ENCODE peak calls at places on chromosome 11, in eight cellular contexts. Z is pancreas; J is Peyer's patch; L is K562; X is endothelial cell of umbilical vein; C is left ventricle myocardium inferior; U is right atrium auricular region; V is CD8-positive, alpha-beta T cell. M is an unnamed sample.

GRCh38 chr11:43393765-43394355 is 35.1 kb downstream of the TTC17 start:
- DNase-seq in Z (peak; percentile 70), J (peak; percentile 73), L (no peak), X (peak; percentile 18), C (peak; percentile 20), U (no peak), V (no peak), M (no peak)

GRCh38 chr11:94958118-94958517 is 15.2 kb downstream of the CWC15 start:
- DNase-seq in Z (no peak), J (no peak), L (no peak), X (no peak), C (no peak), U (no peak), V (no peak), M (no peak)

GRCh38 chr11:46868912-46869311 is 22.8 kb upstream of the CKAP5 start:
- DNase-seq in Z (no peak), J (no peak), L (no peak), X (no peak), C (no peak), U (no peak), V (no peak), M (no peak)

GRCh38 chr11:22707119-22707899 is 40.9 kb downstream of the GAS2 start:
- DNase-seq in Z (no peak), J (no peak), L (no peak), X (no peak), C (no peak), U (no peak), V (no peak), M (no peak)

GRCh38 chr11:63599211-63600122 is 14.8 kb downstream of the PLAAT3 start:
- DNase-seq in Z (no peak), J (peak; percentile 41), L (peak; percentile 54), X (no peak), C (no peak), U (no peak), V (no peak), M (no peak)

GRCh38 chr11:119663279-119663678 is 65.7 kb downstream of the NECTIN1 start:
- DNase-seq in Z (no peak), J (no peak), L (no peak), X (no peak), C (no peak), U (no peak), V (no peak), M (no peak)

GRCh38 chr11:72703281-72704008 is 29.2 kb upstream of the PDE2A start:
- DNase-seq in Z (no peak), J (no peak), L (peak; percentile 50), X (no peak), C (peak; percentile 84), U (peak; percentile 78), V (no peak), M (no peak)

GRCh38 chr11:36350137-36350513 is 54.0 kb downstream of the PRR5L start:
- DNase-seq in Z (no peak), J (no peak), L (no peak), X (no peak), C (no peak), U (no peak), V (no peak), M (no peak)

GRCh38 chr11:10303558-10304363 is 1.1 kb upstream of the ADM start:
- DNase-seq in Z (peak; percentile 34), J (peak; percentile 78), L (no peak), X (peak; percentile 41), C (peak; percentile 28), U (no peak), V (peak; percentile 66), M (peak; percentile 76)

GRCh38 chr11:126491092-126491491 is 135.6 kb downstream of the ST3GAL4 start:
- DNase-seq in Z (no peak), J (no peak), L (no peak), X (no peak), C (no peak), U (no peak), V (no peak), M (no peak)

GRCh38 chr11:57502376-57502775 is 13.1 kb downstream of the SLC43A1 start:
- DNase-seq in Z (no peak), J (no peak), L (no peak), X (no peak), C (no peak), U (no peak), V (no peak), M (no peak)

GRCh38 chr11:45079943-45080719 is 66.3 kb upstream of the PRDM11 start:
- DNase-seq in Z (no peak), J (peak; percentile 86), L (no peak), X (no peak), C (no peak), U (no peak), V (peak; percentile 83), M (peak; percentile 47)

GRCh38 chr11:3614742-3615171 is 27.0 kb downstream of the ART5 start:
- DNase-seq in Z (no peak), J (peak; percentile 43), L (no peak), X (no peak), C (no peak), U (no peak), V (no peak), M (no peak)

GRCh38 chr11:15889972-15890371 is 466.4 kb downstream of the SOX6 start:
- DNase-seq in Z (no peak), J (no peak), L (no peak), X (no peak), C (no peak), U (no peak), V (no peak), M (no peak)

GRCh38 chr11:106961518-106961917 is 56.8 kb downstream of the GUCY1A2 start:
- DNase-seq in Z (no peak), J (no peak), L (no peak), X (peak; percentile 10), C (no peak), U (no peak), V (no peak), M (no peak)

GRCh38 chr11:45881708-45882368 is 3.6 kb upstream of the MAPK8IP1 start:
- DNase-seq in Z (no peak), J (peak; percentile 61), L (no peak), X (no peak), C (no peak), U (no peak), V (no peak), M (no peak)

GRCh38 chr11:36594316-36594989 is at the start of gene IFTAP:
- DNase-seq in Z (peak; percentile 42), J (peak; percentile 61), L (peak; percentile 38), X (peak; percentile 94), C (no peak), U (peak; percentile 61), V (peak; percentile 54), M (peak; percentile 61)

GRCh38 chr11:76184551-76184993 is 21.7 kb downstream of the WNT11 start:
- DNase-seq in Z (no peak), J (no peak), L (peak; percentile 51), X (no peak), C (no peak), U (no peak), V (no peak), M (no peak)

GRCh38 chr11:102776454-102776853 is 4.0 kb downstream of the MMP10 start:
- DNase-seq in Z (no peak), J (no peak), L (no peak), X (no peak), C (no peak), U (no peak), V (no peak), M (no peak)

GRCh38 chr11:59173080-59173963 is 1.4 kb downstream of the DTX4 start:
- DNase-seq in Z (peak; percentile 30), J (peak; percentile 57), L (no peak), X (no peak), C (no peak), U (no peak), V (no peak), M (peak; percentile 61)

DNA sequence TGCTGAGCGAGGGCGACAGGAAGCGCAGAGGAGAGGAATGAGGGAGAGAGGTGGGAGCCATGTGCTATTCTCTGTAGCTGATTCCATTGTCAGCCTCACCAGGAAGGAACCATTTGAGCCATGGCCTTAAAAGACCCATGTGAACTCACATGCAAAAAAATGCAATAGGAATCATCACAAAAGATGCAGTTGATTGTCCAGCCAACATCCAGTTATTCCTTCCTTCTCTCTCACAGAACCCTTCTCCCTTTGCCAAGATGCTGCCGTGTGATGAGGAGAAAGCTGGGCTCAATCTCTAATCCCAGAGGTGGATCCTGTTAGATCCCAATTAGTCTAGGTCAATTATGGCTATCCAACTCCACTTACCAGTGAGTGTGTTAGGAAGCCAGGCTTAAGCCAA is 58.2 kb upstream of the RRAS2 start:
- DNase-seq in Z (no peak), J (no peak), L (no peak), X (no peak), C (no peak), U (no peak), V (no peak), M (no peak)
- H3K4me1 ChIP-seq in Z (no peaks in the 10 kb centered on the region), J (no peaks in the 10 kb centered on the region), L (peaks cover 28% of the 10 kb centered on the region), X (peaks cover 16% of the 10 kb centered on the region), C (peaks cover 31% of the 10 kb centered on the region), U (no peaks in the 10 kb centered on the region), V (peaks cover 21% of the 10 kb centered on the region), M (no peaks in the 10 kb centered on the region)

DNA sequence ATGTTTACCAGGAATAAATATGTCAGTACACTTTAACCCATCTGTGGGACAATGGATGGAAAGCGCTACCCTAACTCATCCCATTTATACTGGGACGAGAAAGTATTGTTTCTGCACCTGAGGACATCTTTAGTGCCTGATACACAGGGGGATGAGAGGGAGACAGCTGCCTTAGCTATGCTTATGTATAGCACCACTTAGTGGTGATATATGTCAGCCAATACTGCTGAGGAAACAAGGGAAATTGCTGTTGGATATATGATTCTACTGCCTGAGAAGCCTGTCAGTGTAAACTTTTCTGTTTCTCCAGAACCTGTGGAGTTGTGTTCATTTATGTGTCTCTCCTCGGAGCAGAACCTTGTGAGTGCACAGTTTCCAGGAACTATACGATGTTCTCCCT is 13.3 kb upstream of the CEP295 start:
- DNase-seq in Z (no peak), J (no peak), L (no peak), X (peak; percentile 7), C (no peak), U (no peak), V (no peak), M (no peak)
- TF ChIP-seq CTCF in Z (no peak), J (peak; percentile 51), L (peak; percentile 27), X (no peak), C (peak; percentile 37), U (no peak), V (no peak), M (no peak)

DNA sequence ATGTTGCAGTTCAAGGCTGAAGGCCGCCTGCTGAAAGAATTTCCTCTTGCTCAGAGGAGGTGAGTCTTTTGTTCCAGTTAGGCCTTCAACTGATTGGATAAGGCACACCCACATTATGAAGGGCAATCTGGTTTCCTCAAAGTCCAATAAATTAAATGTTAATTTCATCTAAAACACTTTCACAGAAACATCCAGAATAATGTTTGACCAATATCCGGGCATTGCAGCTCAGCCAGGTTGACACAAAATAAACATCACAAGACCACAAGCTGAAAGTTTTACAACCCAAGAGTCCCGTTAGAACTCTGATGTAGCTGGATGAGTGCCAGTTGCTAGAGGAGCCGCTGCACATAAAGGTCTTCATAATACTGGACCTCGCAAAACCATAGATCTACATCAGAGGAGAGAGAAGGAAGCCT is 64.9 kb upstream of the EED start:
- DNase-seq in Z (no peak), J (no peak), L (no peak), X (peak; percentile 36), C (no peak), U (no peak), V (no peak), M (no peak)
- H3K4me1 ChIP-seq in Z (no peaks in the 10 kb centered on the region), J (no peaks in the 10 kb centered on the region), L (peaks cover 90% of the 10 kb centered on the region), X (peaks cover 19% of the 10 kb centered on the region), C (peaks cover 68% of the 10 kb centered on the region), U (no peaks in the 10 kb centered on the region), V (no peaks in the 10 kb centered on the region), M (no peaks in the 10 kb centered on the region)

GRCh38 chr11:114059984-114060401 is 482 bp downstream of the ZBTB16 start:
- DNase-seq in Z (no peak), J (peak; percentile 73), L (peak; percentile 28), X (no peak), C (peak; percentile 45), U (no peak), V (no peak), M (peak; percentile 56)
- TF ChIP-seq CTCF in Z (no peak), J (peak; percentile 9), L (no peak), X (peak; percentile 21), C (peak; percentile 30), U (no peak), V (no peak), M (no peak)